ENCODE peak calls at places on chromosomes 5 and 9, in four cellular contexts. One of them, this sample, is unnamed. For H3K27me3, the result is how much of the 10 kb centered on the place peaks cover.

GRCh38 chr5:69493235-69493925 is 790 bp downstream of the OCLN start:
- DNase-seq in GM12878: no peak
- DNase-seq in HepG2: no peak
- DNase-seq in K562: no peak
- DNase-seq in this sample: peak

GRCh38 chr9:99491408-99492259 is 269.6 kb downstream of the SEC61B start:
- DNase-seq in GM12878: peak
- DNase-seq in K562: no peak
- DNase-seq in HepG2: no peak
- DNase-seq in this sample: no peak

GRCh38 chr9:123687246-123687721 is 242.6 kb downstream of the DENND1A start:
- DNase-seq in GM12878: no peak
- DNase-seq in K562: no peak
- DNase-seq in HepG2: peak
- DNase-seq in this sample: peak

GRCh38 chr5:179185256-179186091 is 125.3 kb downstream of the ZNF354C start:
- DNase-seq in HepG2: no peak
- DNase-seq in K562: no peak
- DNase-seq in GM12878: no peak
- DNase-seq in this sample: no peak

GRCh38 chr5:158758666-158759065 is 341.1 kb downstream of the EBF1 start:
- DNase-seq in HepG2: no peak
- DNase-seq in K562: no peak
- DNase-seq in GM12878: no peak
- DNase-seq in this sample: no peak

GRCh38 chr9:13110766-13111400 is 168.6 kb downstream of the MPDZ start:
- DNase-seq in GM12878: no peak
- DNase-seq in HepG2: no peak
- DNase-seq in K562: no peak
- DNase-seq in this sample: no peak

GRCh38 chr9:135988493-135988892 is 27.3 kb upstream of the UBAC1 start:
- DNase-seq in GM12878: no peak
- DNase-seq in HepG2: no peak
- DNase-seq in K562: no peak
- DNase-seq in this sample: no peak

GRCh38 chr5:154967419-154968024 is 26.6 kb downstream of the MRPL22 start:
- DNase-seq in K562: no peak
- DNase-seq in HepG2: no peak
- DNase-seq in GM12878: no peak
- DNase-seq in this sample: peak

GRCh38 chr9:123105490-123105889 is 72.0 kb downstream of the GPR21 start:
- DNase-seq in K562: no peak
- DNase-seq in HepG2: no peak
- DNase-seq in GM12878: no peak
- DNase-seq in this sample: no peak

GRCh38 chr5:1967716-1968115 is 85.0 kb upstream of the IRX4 start:
- DNase-seq in K562: no peak
- DNase-seq in GM12878: no peak
- DNase-seq in HepG2: no peak
- DNase-seq in this sample: no peak

GRCh38 chr5:143234162-143234842 is 169.2 kb downstream of the NR3C1 start:
- DNase-seq in GM12878: no peak
- DNase-seq in HepG2: peak
- DNase-seq in K562: no peak
- DNase-seq in this sample: no peak

GRCh38 chr5:38537502-38537901 is 18.9 kb downstream of the LIFR start:
- DNase-seq in HepG2: no peak
- DNase-seq in GM12878: no peak
- DNase-seq in K562: no peak
- DNase-seq in this sample: no peak

GRCh38 chr9:125829743-125830142 is 82.6 kb downstream of the PBX3 start:
- DNase-seq in K562: no peak
- DNase-seq in GM12878: peak
- DNase-seq in HepG2: no peak
- DNase-seq in this sample: peak

GRCh38 chr5:113205807-113206206 is 229.0 kb downstream of the TSSK1B start:
- DNase-seq in K562: no peak
- DNase-seq in GM12878: no peak
- DNase-seq in HepG2: peak
- DNase-seq in this sample: peak

GRCh38 chr9:122140368-122141193 is 19.0 kb downstream of the NDUFA8 start:
- DNase-seq in HepG2: peak
- DNase-seq in GM12878: no peak
- DNase-seq in K562: no peak
- DNase-seq in this sample: no peak

GRCh38 chr5:1509346-1510085 is 14.2 kb downstream of the LPCAT1 start:
- DNase-seq in K562: no peak
- DNase-seq in HepG2: no peak
- DNase-seq in GM12878: no peak
- DNase-seq in this sample: no peak

GRCh38 chr9:33234511-33235467 is 5.2 kb upstream of the SPINK4 start:
- DNase-seq in K562: no peak
- DNase-seq in GM12878: no peak
- DNase-seq in HepG2: no peak
- DNase-seq in this sample: no peak

GRCh38 chr9:73081979-73082657 is 69.5 kb upstream of the ANXA1 start:
- DNase-seq in HepG2: peak
- DNase-seq in GM12878: no peak
- DNase-seq in K562: peak
- DNase-seq in this sample: peak

GRCh38 chr9:134068742-134069535 is 1.1 kb upstream of the BRD3 start:
- DNase-seq in GM12878: no peak
- DNase-seq in K562: no peak
- DNase-seq in HepG2: no peak
- DNase-seq in this sample: peak

GRCh38 chr5:85972539-85972938 is 645.2 kb upstream of the COX7C start:
- DNase-seq in HepG2: no peak
- DNase-seq in K562: no peak
- DNase-seq in GM12878: no peak
- DNase-seq in this sample: no peak

GRCh38 chr5:160315968-160316367 is 3.6 kb upstream of the CCNJL start:
- DNase-seq in HepG2: peak
- DNase-seq in GM12878: no peak
- DNase-seq in K562: no peak
- DNase-seq in this sample: peak

GRCh38 chr9:129451089-129451656 is 169.7 kb downstream of the C9orf50 start:
- DNase-seq in GM12878: no peak
- DNase-seq in HepG2: no peak
- DNase-seq in K562: no peak
- DNase-seq in this sample: peak

GRCh38 chr9:70747335-70747734 is 332.9 kb upstream of the KLF9 start:
- DNase-seq in HepG2: no peak
- DNase-seq in GM12878: no peak
- DNase-seq in K562: no peak
- DNase-seq in this sample: no peak

GRCh38 chr9:127388856-127389238 is 8.1 kb upstream of the SLC2A8 start:
- DNase-seq in GM12878: no peak
- DNase-seq in HepG2: peak
- DNase-seq in K562: no peak
- DNase-seq in this sample: no peak
- H3K27me3 ChIP-seq in GM12878: under half
- H3K27me3 ChIP-seq in HepG2: under half
- H3K27me3 ChIP-seq in K562: under half
- H3K27me3 ChIP-seq in this sample: under half

GRCh38 chr5:17964067-17964466 is 329.8 kb downstream of the TAF11L14 start:
- DNase-seq in K562: no peak
- DNase-seq in HepG2: no peak
- DNase-seq in GM12878: no peak
- DNase-seq in this sample: no peak

DNA sequence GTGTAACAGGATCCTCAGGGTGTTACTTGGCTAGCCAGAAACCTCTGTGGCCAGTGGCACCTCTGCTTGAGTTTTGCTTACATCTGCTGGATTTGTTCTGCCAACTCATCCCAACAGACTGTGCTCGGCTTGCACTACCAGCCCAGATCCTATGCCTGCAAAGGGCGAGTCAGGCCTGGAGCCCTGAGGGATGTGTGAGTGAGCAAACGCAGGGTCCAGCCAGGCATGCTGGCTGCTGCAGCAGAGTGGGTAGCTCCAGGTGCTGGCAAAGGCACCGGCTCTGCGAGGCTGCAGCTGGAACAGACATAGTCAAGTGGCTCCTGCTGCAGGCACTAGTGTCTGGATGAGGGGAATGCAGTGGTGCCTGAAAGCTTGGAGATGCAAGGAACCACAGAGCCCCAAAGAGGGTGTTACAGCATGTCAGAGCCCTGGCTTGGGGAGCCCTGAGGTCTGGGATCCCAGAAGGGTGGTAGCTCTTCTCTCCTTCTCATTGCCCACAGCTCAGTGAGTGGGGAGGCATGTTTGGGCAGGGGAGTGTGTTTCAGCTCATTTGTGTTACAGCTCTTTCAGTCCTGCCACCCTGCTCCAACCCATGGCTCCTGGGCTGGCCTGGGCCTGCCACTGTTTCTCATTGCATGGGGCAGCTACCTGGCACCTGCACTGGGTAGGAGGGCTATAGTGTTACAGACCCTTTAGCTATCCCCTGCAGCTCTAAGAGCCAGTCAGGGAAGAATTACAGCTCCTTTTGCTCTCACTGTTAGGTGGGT is 332.6 kb downstream of the TAF11L14 start:
- DNase-seq in K562: no peak
- DNase-seq in GM12878: no peak
- DNase-seq in HepG2: no peak
- DNase-seq in this sample: no peak
- TF ChIP-seq MYC in K562: no peak
- TF ChIP-seq MYC in GM12878: no peak
- TF ChIP-seq MYC in HepG2: no peak
- TF ChIP-seq MYC in this sample: no peak

GRCh38 chr9:132976571-132976970 is 1.9 kb upstream of the GFI1B start:
- DNase-seq in GM12878: no peak
- DNase-seq in K562: no peak
- DNase-seq in HepG2: no peak
- DNase-seq in this sample: no peak
- H3K27me3 ChIP-seq in GM12878: under half
- H3K27me3 ChIP-seq in K562: under half
- H3K27me3 ChIP-seq in HepG2: under half
- H3K27me3 ChIP-seq in this sample: under half

GRCh38 chr9:37678789-37679273 is 28.1 kb downstream of the FRMPD1 start:
- DNase-seq in HepG2: peak
- DNase-seq in GM12878: no peak
- DNase-seq in K562: peak
- DNase-seq in this sample: no peak
- TF ChIP-seq MYC in HepG2: no peak
- TF ChIP-seq MYC in GM12878: no peak
- TF ChIP-seq MYC in K562: no peak
- TF ChIP-seq MYC in this sample: no peak

DNA sequence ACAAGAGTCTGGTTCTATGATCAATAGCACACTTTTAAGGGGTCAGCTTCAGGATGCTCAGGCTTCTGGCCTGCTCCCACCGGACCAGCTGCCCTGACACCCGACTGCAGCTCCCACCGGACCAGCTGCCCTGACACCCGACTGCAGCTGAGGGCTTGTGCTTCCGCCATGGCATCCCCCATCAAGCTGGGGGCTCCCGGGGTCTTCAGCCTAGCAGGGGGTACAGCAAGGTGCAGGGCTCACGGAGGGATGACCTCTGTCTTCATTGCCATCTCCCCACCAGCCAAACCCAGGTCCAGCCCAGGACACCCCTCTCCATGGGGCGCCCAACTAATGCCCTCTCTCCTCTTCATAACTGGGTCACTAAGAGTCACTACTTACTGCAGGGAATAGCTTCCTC is 1.9 kb downstream of the FLT4 start:
- DNase-seq in HepG2: no peak
- DNase-seq in K562: no peak
- DNase-seq in GM12878: no peak
- DNase-seq in this sample: no peak
- H3K27me3 ChIP-seq in HepG2: half or more
- H3K27me3 ChIP-seq in K562: half or more
- H3K27me3 ChIP-seq in GM12878: under half
- H3K27me3 ChIP-seq in this sample: under half

GRCh38 chr9:22039258-22039657 is 30.2 kb upstream of the CDKN2B start:
- DNase-seq in HepG2: peak
- DNase-seq in K562: no peak
- DNase-seq in GM12878: no peak
- DNase-seq in this sample: no peak

GRCh38 chr9:22035591-22036011 is 26.5 kb upstream of the CDKN2B start:
- DNase-seq in K562: no peak
- DNase-seq in HepG2: no peak
- DNase-seq in GM12878: no peak
- DNase-seq in this sample: no peak

GRCh38 chr9:22036866-22037626 is 27.9 kb upstream of the CDKN2B start:
- DNase-seq in HepG2: no peak
- DNase-seq in GM12878: no peak
- DNase-seq in K562: no peak
- DNase-seq in this sample: no peak

GRCh38 chr9:22040760-22041159 is 31.7 kb upstream of the CDKN2B start:
- DNase-seq in K562: no peak
- DNase-seq in GM12878: no peak
- DNase-seq in HepG2: no peak
- DNase-seq in this sample: no peak

GRCh38 chr9:22037954-22038690 is 29.0 kb upstream of the CDKN2B start:
- DNase-seq in K562: no peak
- DNase-seq in HepG2: no peak
- DNase-seq in GM12878: no peak
- DNase-seq in this sample: peak
- TF ChIP-seq MYC in K562: no peak
- TF ChIP-seq MYC in HepG2: no peak
- TF ChIP-seq MYC in GM12878: no peak
- TF ChIP-seq MYC in this sample: no peak

GRCh38 chr9:89177021-89177400 is 1.6 kb downstream of the SHC3 start:
- DNase-seq in K562: no peak
- DNase-seq in GM12878: no peak
- DNase-seq in HepG2: no peak
- DNase-seq in this sample: peak
- H3K27me3 ChIP-seq in K562: under half
- H3K27me3 ChIP-seq in GM12878: under half
- H3K27me3 ChIP-seq in HepG2: under half
- H3K27me3 ChIP-seq in this sample: under half

GRCh38 chr9:96566401-96567202 is 53.0 kb downstream of the CDC14B start:
- DNase-seq in K562: peak
- DNase-seq in GM12878: no peak
- DNase-seq in HepG2: peak
- DNase-seq in this sample: no peak
- TF ChIP-seq MYC in K562: no peak
- TF ChIP-seq MYC in GM12878: no peak
- TF ChIP-seq MYC in HepG2: peak
- TF ChIP-seq MYC in this sample: no peak